ENCODE peak calls at places on chromosome 22, in five cellular contexts. D is thyroid gland; I is CD4-positive, alpha-beta memory T cell; Z is pancreas; S is astrocyte of the cerebellum. W is an unnamed sample.

GRCh38 chr22:31897842-31898241 is 46.5 kb upstream of the YWHAH start:
- DNase-seq in S (no peak), Z (no peak), I (no peak), D (no peak), W (no peak)

GRCh38 chr22:39375646-39376045 is 23.9 kb upstream of the TAB1 start:
- DNase-seq in Z (no peak), S (no peak), D (no peak), I (no peak), W (no peak)

GRCh38 chr22:48753752-48754517 is 1073.7 kb downstream of the BRD1 start:
- DNase-seq in D (no peak), I (no peak), S (no peak), Z (no peak), W (no peak)

GRCh38 chr22:48089601-48090331 is 1327.3 kb downstream of the TBC1D22A start:
- DNase-seq in D (no peak), Z (no peak), I (no peak), S (no peak), W (no peak)

GRCh38 chr22:19213496-19214473 is 35.2 kb upstream of the SLC25A1 start:
- DNase-seq in S (no peak), Z (no peak), D (no peak), I (no peak), W (peak)

GRCh38 chr22:35630387-35630793 is 13.3 kb upstream of the MB start:
- DNase-seq in Z (no peak), D (no peak), I (no peak), S (no peak), W (no peak)

GRCh38 chr22:35480627-35481565 is 59.7 kb upstream of the RASD2 start:
- DNase-seq in Z (no peak), I (no peak), S (no peak), D (no peak), W (no peak)

GRCh38 chr22:30996462-30996861 is 27.4 kb downstream of the TUG1 start:
- DNase-seq in Z (no peak), I (no peak), D (no peak), S (no peak), W (no peak)

GRCh38 chr22:40452730-40453487 is 82.5 kb downstream of the SGSM3 start:
- DNase-seq in S (no peak), I (no peak), D (peak), Z (no peak), W (no peak)

GRCh38 chr22:40451230-40451629 is 80.8 kb downstream of the SGSM3 start:
- DNase-seq in D (no peak), I (no peak), S (no peak), Z (no peak), W (no peak)

GRCh38 chr22:40453676-40454075 is 83.3 kb downstream of the SGSM3 start:
- DNase-seq in I (no peak), S (no peak), Z (no peak), D (no peak), W (no peak)

GRCh38 chr22:40449676-40450035 is 79.3 kb downstream of the SGSM3 start:
- DNase-seq in Z (no peak), D (no peak), S (peak), I (no peak), W (no peak)

GRCh38 chr22:40450651-40451050 is 80.3 kb downstream of the SGSM3 start:
- DNase-seq in I (no peak), S (no peak), Z (no peak), D (no peak), W (no peak)
- H3K4me3 ChIP-seq in I (no peak), S (no peak), Z (no peak), D (no peak), W (no peak)

DNA sequence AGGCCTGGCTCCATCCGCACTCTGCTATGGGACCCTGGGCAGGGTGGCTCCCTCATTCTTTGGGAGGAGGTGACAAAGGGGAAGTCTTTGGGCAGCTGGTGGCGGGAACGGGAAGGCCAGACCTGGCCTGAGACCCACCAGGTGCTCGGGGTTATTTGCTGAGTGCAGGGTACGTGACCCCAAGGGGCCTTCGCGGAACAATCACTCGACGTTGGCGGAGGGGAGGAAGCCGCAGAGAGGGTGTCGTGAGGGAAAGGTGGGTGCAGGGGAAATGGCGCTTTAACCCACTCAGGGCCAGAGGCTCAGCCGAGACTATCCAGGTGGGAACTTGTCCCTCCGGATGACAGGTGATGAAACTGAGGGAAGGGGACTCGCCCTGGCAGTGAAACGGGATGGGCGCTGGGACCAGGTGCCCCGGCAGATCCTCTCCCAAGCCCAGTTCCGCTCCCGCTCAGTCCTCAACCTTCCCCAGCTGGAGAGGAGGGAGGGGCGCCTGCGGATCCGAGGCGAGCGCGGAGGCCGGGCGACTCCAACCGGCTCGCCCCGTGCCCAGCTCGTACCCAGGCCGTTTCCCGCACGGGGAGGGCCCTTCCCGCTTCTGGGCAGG is 911 bp downstream of the A4GALT start:
- DNase-seq in Z (no peak), S (no peak), I (no peak), D (no peak), W (no peak)
- H3K4me3 ChIP-seq in Z (peak), S (peak), I (no peak), D (no peak), W (no peak)

GRCh38 chr22:49863936-49864335 is 10.3 kb downstream of the ZBED4 start:
- DNase-seq in Z (no peak), D (no peak), S (no peak), I (no peak), W (peak)

GRCh38 chr22:49867303-49868250 is 13.9 kb downstream of the ZBED4 start:
- DNase-seq in D (no peak), Z (no peak), I (peak), S (no peak), W (peak)

GRCh38 chr22:49866646-49867045 is 13.0 kb downstream of the ZBED4 start:
- DNase-seq in S (no peak), Z (no peak), D (no peak), I (no peak), W (peak)

GRCh38 chr22:49866134-49866533 is 12.5 kb downstream of the ZBED4 start:
- DNase-seq in I (no peak), D (no peak), Z (no peak), S (no peak), W (no peak)

DNA sequence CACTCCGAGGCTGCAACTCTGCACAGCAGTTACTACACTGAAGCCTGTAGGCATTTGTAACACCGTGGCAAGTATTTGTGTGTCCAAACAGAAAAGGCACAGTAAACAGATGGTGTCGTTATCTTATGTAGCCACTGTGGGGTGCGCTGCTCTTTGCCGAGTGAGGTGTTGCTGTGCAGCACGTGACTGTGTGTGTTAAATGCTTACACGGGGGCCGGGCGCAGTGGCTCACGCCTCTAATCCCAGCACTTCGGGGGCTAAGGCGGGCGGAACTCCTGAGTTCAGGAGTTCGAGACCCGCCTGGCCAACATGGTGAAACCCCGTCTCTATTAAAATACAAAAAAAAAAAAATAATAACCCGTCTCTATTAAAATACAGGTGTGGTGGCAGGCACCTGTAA is 11.5 kb downstream of the ZBED4 start:
- DNase-seq in Z (no peak), S (no peak), I (no peak), D (no peak), W (no peak)
- H3K4me3 ChIP-seq in Z (no peak), S (no peak), I (no peak), D (no peak), W (no peak)

GRCh38 chr22:17171016-17171312 is 11.9 kb upstream of the HDHD5 start:
- DNase-seq in Z (no peak), S (no peak), D (no peak), I (no peak), W (peak)

GRCh38 chr22:17171313-17172171 is 12.5 kb upstream of the HDHD5 start:
- DNase-seq in Z (peak), S (peak), I (peak), D (peak), W (peak)

GRCh38 chr22:17167486-17167885 is 8.4 kb upstream of the HDHD5 start:
- DNase-seq in D (peak), Z (peak), I (no peak), S (no peak), W (no peak)

GRCh38 chr22:17176715-17177114 is 17.6 kb upstream of the HDHD5 start:
- DNase-seq in S (no peak), I (no peak), D (no peak), Z (no peak), W (no peak)

DNA sequence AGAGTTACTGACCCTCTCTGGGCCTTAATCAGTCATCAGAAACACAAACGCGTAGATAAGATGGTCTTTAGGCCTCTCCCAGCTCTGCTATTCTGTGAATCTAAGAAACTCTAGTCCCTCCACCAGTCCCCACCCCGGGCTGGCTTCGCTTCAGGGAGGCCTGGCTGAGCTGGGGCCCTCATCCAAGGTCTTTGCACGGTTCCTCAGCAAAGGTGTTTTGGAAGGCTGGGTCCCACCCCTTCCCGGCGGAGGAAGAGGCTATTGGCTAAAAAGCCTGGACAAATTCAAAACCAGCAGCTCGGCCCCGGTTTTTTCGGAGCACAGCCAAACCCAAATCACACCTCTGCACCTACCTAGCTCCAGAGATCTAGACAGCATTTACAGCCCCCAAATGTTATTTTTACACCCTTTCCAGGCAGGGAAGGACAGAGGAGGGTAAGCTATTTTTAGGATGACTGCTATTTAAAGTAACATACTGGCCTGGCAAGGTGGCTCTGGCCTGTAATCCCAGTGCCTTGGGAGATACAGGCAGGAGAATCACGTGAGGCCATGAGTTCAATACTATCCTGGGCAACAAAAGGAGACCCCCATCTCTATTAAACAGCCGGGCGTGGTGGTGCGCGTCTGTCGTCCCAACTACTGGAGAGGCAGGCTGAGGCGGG is 13.2 kb upstream of the HDHD5 start:
- DNase-seq in I (no peak), S (no peak), D (peak), Z (peak), W (no peak)
- H3K4me3 ChIP-seq in I (no peak), S (peak), D (no peak), Z (peak), W (peak)

GRCh38 chr22:23218053-23218866 is 38.0 kb downstream of the BCR start:
- DNase-seq in D (no peak), S (no peak), I (no peak), Z (no peak), W (no peak)
- H3K4me3 ChIP-seq in D (no peak), S (no peak), I (no peak), Z (no peak), W (peak)

GRCh38 chr22:37280718-37281117 is 1.6 kb upstream of the CYTH4 start:
- DNase-seq in D (no peak), S (no peak), Z (no peak), I (no peak), W (no peak)

GRCh38 chr22:37281195-37281594 is 1.1 kb upstream of the CYTH4 start:
- DNase-seq in D (no peak), S (no peak), Z (no peak), I (no peak), W (no peak)

GRCh38 chr22:37283393-37283937 is 1.2 kb downstream of the CYTH4 start:
- DNase-seq in S (no peak), Z (no peak), I (no peak), D (no peak), W (no peak)

GRCh38 chr22:37281646-37282384 is 493 bp upstream of the CYTH4 start:
- DNase-seq in S (no peak), D (no peak), Z (no peak), I (no peak), W (no peak)

DNA sequence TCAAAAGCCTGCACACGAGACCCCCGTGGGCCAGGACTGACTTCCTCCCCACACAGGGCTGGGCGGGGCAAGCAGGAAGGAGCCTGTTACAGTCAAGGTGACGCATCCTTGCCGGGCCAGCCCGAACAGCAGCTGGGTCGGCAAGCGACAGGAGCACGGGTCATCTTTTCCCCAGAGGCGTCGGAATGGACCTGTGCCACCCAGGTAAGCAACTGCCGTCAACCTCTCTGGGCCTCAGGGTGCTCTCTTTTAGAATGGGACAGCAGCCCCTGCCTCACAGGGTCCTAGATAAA is at the start of gene CYTH4:
- DNase-seq in S (no peak), I (peak), D (peak), Z (no peak), W (no peak)
- H3K4me3 ChIP-seq in S (no peak), I (peak), D (no peak), Z (peak), W (no peak)